ENCODE peak calls at places on chromosomes 7 and 10, in four cellular contexts. J is G401, F is nucleus accumbens, I is activated T-cell treated with anti-CD3 and anti-CD28 coated beads for 24 hours. W is an unnamed sample.

GRCh38 chr7:76354981-76355730 is 3.6 kb downstream of the YWHAG start:
- DNase-seq in J (no peak), F (no peak), I (no peak), W (no peak)

GRCh38 chr7:1541431-1542162 is 11.1 kb downstream of the MAFK start:
- DNase-seq in J (no peak), F (no peak), I (no peak), W (no peak)

GRCh38 chr7:159094030-159094740 is 50.5 kb downstream of the VIPR2 start:
- DNase-seq in J (no peak), F (no peak), I (no peak), W (no peak)

GRCh38 chr7:75951506-75951905 is 36.6 kb downstream of the POR start:
- DNase-seq in J (no peak), F (no peak), I (no peak), W (no peak)

GRCh38 chr10:119531067-119531466 is 11.5 kb downstream of the RGS10 start:
- DNase-seq in J (no peak), F (no peak), I (no peak), W (no peak)

GRCh38 chr7:132742152-132742551 is 165.9 kb upstream of the PLXNA4 start:
- DNase-seq in J (no peak), F (no peak), I (no peak), W (no peak)

GRCh38 chr10:3048114-3049019 is 19.0 kb upstream of the PFKP start:
- DNase-seq in J (no peak), F (no peak), I (no peak), W (no peak)

GRCh38 chr10:78214931-78215330 is 181.3 kb downstream of the RPS24 start:
- DNase-seq in J (no peak), F (no peak), I (no peak), W (no peak)

GRCh38 chr10:74381291-74381885 is 230.4 kb downstream of the ADK start:
- DNase-seq in J (no peak), F (no peak), I (no peak), W (no peak)

GRCh38 chr7:76236226-76236625 is 34.5 kb downstream of the SRRM3 start:
- DNase-seq in J (no peak), F (no peak), I (no peak), W (no peak)

GRCh38 chr7:2725178-2726105 is 37.4 kb downstream of the AMZ1 start:
- DNase-seq in J (no peak), F (no peak), I (no peak), W (no peak)

GRCh38 chr10:61503051-61503450 is 49.9 kb upstream of the TMEM26 start:
- DNase-seq in J (no peak), F (no peak), I (no peak), W (no peak)

GRCh38 chr10:91104185-91105041 is 116.0 kb upstream of the PCGF5 start:
- DNase-seq in J (no peak), F (no peak), I (no peak), W (no peak)

GRCh38 chr7:128035712-128036111 is 4.5 kb upstream of the LRRC4 start:
- DNase-seq in J (peak), F (no peak), I (no peak), W (no peak)

GRCh38 chr7:150974468-150975391 is 3.4 kb downstream of the KCNH2 start:
- DNase-seq in J (peak), F (peak), I (peak), W (peak)

GRCh38 chr10:113320213-113320612 is 232.6 kb upstream of the HABP2 start:
- DNase-seq in J (no peak), F (no peak), I (no peak), W (no peak)

GRCh38 chr7:77538186-77538907 is 1.3 kb downstream of the PTPN12 start:
- DNase-seq in J (peak), F (peak), I (no peak), W (peak)

GRCh38 chr7:5231811-5232484 is 41.9 kb downstream of the WIPI2 start:
- DNase-seq in J (no peak), F (no peak), I (no peak), W (no peak)